ENCODE peak calls at places on chromosomes 12 and 14, in five cellular contexts. G is HepG2, I is HEK293T, T is NT2/D1, W is H1. B is an unnamed sample.

GRCh38 chr14:95480887-95481226 is 35.6 kb downstream of the SYNE3 start:
- DNase-seq in T (no peak), I (no peak), W (no peak), G (no peak), B (no peak)

GRCh38 chr12:25769076-25769945 is 189.2 kb upstream of the RASSF8 start:
- DNase-seq in W (no peak), T (no peak), I (no peak), G (no peak), B (no peak)

GRCh38 chr12:55610598-55610997 is 26.1 kb upstream of the OR10P1 start:
- DNase-seq in W (no peak), I (no peak), G (no peak), T (no peak), B (no peak)

GRCh38 chr12:116924558-116925453 is 14.1 kb downstream of the FBXW8 start:
- DNase-seq in T (no peak), W (no peak), I (no peak), G (peak), B (peak)

GRCh38 chr12:113227686-113228391 is 6.6 kb downstream of the TPCN1 start:
- DNase-seq in G (no peak), W (no peak), I (no peak), T (no peak), B (no peak)

GRCh38 chr12:10065241-10065640 is 33.5 kb downstream of the CLEC1A start:
- DNase-seq in I (no peak), W (no peak), G (no peak), T (no peak), B (no peak)

GRCh38 chr12:15679146-15679545 is 110.0 kb downstream of the EPS8 start:
- DNase-seq in W (no peak), G (peak), T (no peak), I (no peak), B (no peak)

GRCh38 chr12:66633676-66634075 is 45.2 kb downstream of the GRIP1 start:
- DNase-seq in T (no peak), G (no peak), I (no peak), W (no peak), B (no peak)

GRCh38 chr12:131101703-131102492 is 148.2 kb downstream of the ADGRD1 start:
- DNase-seq in W (no peak), T (no peak), G (no peak), I (no peak), B (peak)

GRCh38 chr12:59603735-59604134 is 7.9 kb downstream of the SLC16A7 start:
- DNase-seq in G (no peak), T (no peak), W (no peak), I (no peak), B (no peak)

GRCh38 chr12:44829045-44829444 is 47.1 kb downstream of the NELL2 start:
- DNase-seq in I (no peak), W (no peak), G (no peak), T (no peak), B (no peak)

GRCh38 chr12:46701356-46701755 is 124.4 kb downstream of the SLC38A4 start:
- DNase-seq in G (no peak), I (no peak), T (no peak), W (no peak), B (no peak)

GRCh38 chr12:59087077-59087673 is 166.9 kb upstream of the LRIG3 start:
- DNase-seq in W (no peak), I (no peak), G (no peak), T (no peak), B (no peak)

GRCh38 chr14:24873551-24873950 is 176.4 kb downstream of the STXBP6 start:
- DNase-seq in T (no peak), W (no peak), I (no peak), G (no peak), B (no peak)

GRCh38 chr14:61178226-61179060 is 102.7 kb downstream of the TMEM30B start:
- DNase-seq in G (peak), T (no peak), I (no peak), W (no peak), B (no peak)

GRCh38 chr12:130878193-130879185 is 6.6 kb downstream of the RAN start:
- DNase-seq in W (peak), T (no peak), G (no peak), I (no peak), B (no peak)

GRCh38 chr12:7190268-7191055 is 976 bp downstream of the PEX5 start:
- DNase-seq in G (peak), T (peak), I (no peak), W (peak), B (no peak)

GRCh38 chr14:75812592-75812991 is 151.5 kb downstream of the TTLL5 start:
- DNase-seq in W (no peak), T (peak), G (no peak), I (no peak), B (no peak)

GRCh38 chr12:28409892-28410291 is 219.6 kb downstream of the CCDC91 start:
- DNase-seq in W (no peak), I (no peak), G (no peak), T (no peak), B (no peak)

GRCh38 chr12:43912851-43913250 is 77.0 kb downstream of the TMEM117 start:
- DNase-seq in T (no peak), W (no peak), G (no peak), I (no peak), B (no peak)

GRCh38 chr14:33642080-33642479 is 308.8 kb downstream of the EGLN3 start:
- DNase-seq in T (no peak), I (no peak), G (no peak), W (no peak), B (no peak)

GRCh38 chr12:106049105-106049504 is 89.6 kb downstream of the NUAK1 start:
- DNase-seq in I (no peak), T (no peak), G (no peak), W (no peak), B (no peak)

GRCh38 chr14:69673099-69673498 is 61.7 kb downstream of the SUSD6 start:
- DNase-seq in W (no peak), I (no peak), G (no peak), T (no peak), B (no peak)

GRCh38 chr14:74860899-74861733 is 14.8 kb downstream of the PROX2 start:
- DNase-seq in T (peak), G (peak), I (peak), W (peak), B (no peak)

GRCh38 chr14:67622675-67623074 is 3.0 kb downstream of the ARG2 start:
- DNase-seq in W (no peak), G (peak), T (no peak), I (peak), B (no peak)

GRCh38 chr12:11755311-11755930 is 105.9 kb downstream of the ETV6 start:
- DNase-seq in G (no peak), I (no peak), W (no peak), T (no peak), B (no peak)

GRCh38 chr14:105092124-105092911 is 27.1 kb upstream of the GPR132 start:
- DNase-seq in I (no peak), G (no peak), T (no peak), W (peak), B (no peak)

GRCh38 chr14:64724578-64724930 is 20.3 kb downstream of the PLEKHG3 start:
- DNase-seq in I (no peak), W (no peak), G (no peak), T (no peak), B (no peak)

GRCh38 chr12:94150483-94151225 is 2.3 kb downstream of the PLXNC1 start:
- DNase-seq in T (no peak), G (no peak), I (no peak), W (no peak), B (no peak)

GRCh38 chr14:88848571-88848970 is 24.1 kb downstream of the TTC8 start:
- DNase-seq in T (no peak), W (no peak), G (no peak), I (no peak), B (no peak)

GRCh38 chr14:63478024-63478423 is 65.2 kb downstream of the PPP2R5E start:
- DNase-seq in I (no peak), W (no peak), G (no peak), T (no peak), B (peak)

GRCh38 chr12:8664228-8664963 is 1.8 kb upstream of the MFAP5 start:
- DNase-seq in T (no peak), I (no peak), G (no peak), W (no peak), B (no peak)

GRCh38 chr14:68791078-68791983 is 1.5 kb downstream of the ZFP36L1 start:
- DNase-seq in T (no peak), I (no peak), G (no peak), W (peak), B (no peak)

GRCh38 chr12:25155031-25155576 is 39.9 kb downstream of the DNAI7 start:
- DNase-seq in W (no peak), T (peak), I (peak), G (peak), B (peak)

GRCh38 chr12:4579305-4580097 is 17.5 kb downstream of the DYRK4 start:
- DNase-seq in G (peak), W (no peak), T (peak), I (no peak), B (no peak)

GRCh38 chr12:67193705-67194104 is 75.5 kb upstream of the CAND1 start:
- DNase-seq in W (peak), T (peak), G (peak), I (peak), B (no peak)

GRCh38 chr12:989751-990278 is 1.2 kb upstream of the ERC1 start:
- DNase-seq in I (peak), G (peak), T (no peak), W (no peak), B (no peak)
- TF ChIP-seq SUZ12 in I (no peak), G (no peak), T (no peak), W (no peak), B (no peak)

DNA sequence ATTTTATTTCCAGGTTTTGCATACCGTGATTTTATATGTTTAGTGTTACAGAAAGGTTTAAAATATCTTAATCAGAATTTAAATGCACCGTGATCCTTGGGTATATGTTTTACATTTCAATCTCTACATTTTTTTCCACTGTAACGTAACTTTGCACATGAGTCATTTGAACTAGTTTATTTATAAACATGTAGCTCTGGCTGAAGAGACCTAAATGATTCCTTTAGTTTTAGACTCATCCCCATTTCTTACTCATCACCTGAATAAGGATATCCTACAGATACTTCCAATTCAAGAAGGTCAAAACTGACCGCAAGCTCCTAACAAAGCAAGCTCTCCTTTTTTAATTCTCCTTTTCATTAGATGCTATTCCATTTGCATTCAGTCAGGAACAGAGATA is 42.7 kb upstream of the SLC6A15 start:
- DNase-seq in T (no peak), G (no peak), I (no peak), W (no peak), B (no peak)
- TF ChIP-seq SUZ12 in T (no peak), G (no peak), I (no peak), W (no peak), B (no peak)

GRCh38 chr14:39603942-39604341 is 171.7 kb upstream of the FBXO33 start:
- DNase-seq in G (no peak), W (no peak), T (no peak), I (no peak), B (no peak)
- TF ChIP-seq SUZ12 in G (no peak), W (no peak), T (no peak), I (no peak), B (no peak)

GRCh38 chr14:50599700-50600444 is 39.9 kb downstream of the ATL1 start:
- DNase-seq in W (no peak), I (peak), T (no peak), G (peak), B (no peak)
- TF ChIP-seq SUZ12 in W (no peak), I (no peak), T (no peak), G (no peak), B (no peak)

B was measured in GM12878.